ENCODE peak calls at places on chromosomes 3 and 15, in six cellular contexts. A is SK-N-SH, T is K562, R is Panc1, L is transverse colon, J is stomach. K is an unnamed sample.

GRCh38 chr3:138444104-138444503 is 9.7 kb downstream of the ESYT3 start:
- DNase-seq in J (no peak), L (no peak), R (no peak), A (no peak), T (no peak), K (no peak)

GRCh38 chr3:174215426-174215825 is 643.7 kb upstream of the NAALADL2 start:
- DNase-seq in R (no peak), A (no peak), T (no peak), J (no peak), L (no peak), K (no peak)

GRCh38 chr3:78858910-78859309 is 908.9 kb downstream of the ROBO1 start:
- DNase-seq in T (no peak), L (no peak), A (no peak), R (no peak), J (no peak), K (no peak)

GRCh38 chr3:175932586-175932985 is 1073.5 kb downstream of the NAALADL2 start:
- DNase-seq in L (no peak), A (no peak), T (no peak), J (no peak), R (no peak), K (no peak)

GRCh38 chr15:34055868-34056595 is 17.0 kb upstream of the AVEN start:
- DNase-seq in L (no peak), T (no peak), A (no peak), R (no peak), J (no peak), K (no peak)

GRCh38 chr3:187713504-187713903 is 11.1 kb upstream of the RTP2 start:
- DNase-seq in J (no peak), T (peak), L (no peak), A (no peak), R (no peak), K (no peak)

GRCh38 chr3:24640330-24640877 is 145.8 kb upstream of the THRB start:
- DNase-seq in R (no peak), L (no peak), J (no peak), A (peak), T (peak), K (no peak)

GRCh38 chr15:93968773-93969172 is 262.6 kb upstream of the MCTP2 start:
- DNase-seq in A (no peak), L (no peak), J (no peak), R (no peak), T (no peak), K (no peak)

DNA sequence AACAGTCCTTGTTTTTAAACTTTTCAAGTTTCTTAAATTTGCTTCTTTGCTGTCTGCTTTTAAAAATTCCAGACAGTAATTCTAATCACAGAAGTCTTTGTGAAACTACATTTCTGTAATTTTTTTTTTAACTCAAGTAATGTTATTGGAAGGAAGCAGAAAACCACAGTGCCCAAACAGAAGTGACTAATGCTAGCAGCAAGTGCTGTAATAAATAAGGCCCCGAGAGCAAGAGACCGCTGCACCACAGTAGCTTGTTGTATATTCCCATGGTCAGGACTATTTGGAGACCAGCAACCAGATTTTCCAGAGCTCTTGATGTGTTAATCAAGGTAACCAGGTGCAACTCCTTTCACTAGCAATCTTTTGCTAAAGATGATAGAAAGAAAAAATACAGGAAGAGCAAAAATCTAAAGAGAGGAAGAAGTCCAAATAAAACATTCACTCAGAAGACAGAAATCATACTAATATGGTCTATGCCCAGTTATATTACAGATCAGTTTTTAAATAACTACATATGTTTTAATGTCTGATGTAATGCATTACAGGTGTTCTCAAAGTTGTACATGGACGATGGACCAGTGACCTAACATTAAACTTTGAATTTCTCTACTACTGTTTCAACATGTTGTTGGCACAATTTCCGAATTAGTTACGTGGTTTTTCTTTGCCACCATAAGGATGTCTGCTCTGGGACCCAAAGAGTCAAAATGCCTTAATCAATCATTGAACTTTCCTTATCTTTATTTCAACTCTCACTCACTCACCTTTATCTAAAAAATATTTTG is 36.4 kb downstream of the WWTR1 start:
- DNase-seq in A (no peak), T (no peak), L (no peak), J (no peak), R (no peak), K (no peak)
- H3K4me3 ChIP-seq in A (no peak), T (no peak), L (no peak), J (no peak), R (no peak), K (no peak)

GRCh38 chr15:74424901-74425528 is 8.7 kb downstream of the SEMA7A start:
- DNase-seq in T (no peak), L (no peak), A (no peak), J (no peak), R (no peak), K (no peak)
- TF ChIP-seq POLR2AphosphoS5 in T (no peak), L (no peak), A (no peak), J (no peak), R (no peak), K (peak)

GRCh38 chr3:30638685-30639412 is 32.4 kb downstream of the TGFBR2 start:
- DNase-seq in J (no peak), A (peak), R (no peak), T (no peak), L (no peak), K (no peak)
- H3K4me3 ChIP-seq in J (no peak), A (no peak), R (no peak), T (no peak), L (no peak), K (no peak)

GRCh38 chr15:62075595-62076279 is 9.0 kb downstream of the C2CD4A start:
- DNase-seq in L (peak), A (no peak), J (peak), T (no peak), R (no peak), K (no peak)
- TF ChIP-seq POLR2AphosphoS5 in L (no peak), A (no peak), J (no peak), T (no peak), R (no peak), K (no peak)

GRCh38 chr3:47295322-47295721 is 12.6 kb downstream of the KLHL18 start:
- DNase-seq in T (no peak), J (no peak), A (no peak), L (no peak), R (no peak), K (no peak)
- H3K4me3 ChIP-seq in T (no peak), J (no peak), A (no peak), L (no peak), R (no peak), K (no peak)

GRCh38 chr15:41971089-41971892 is 1.1 kb downstream of the EHD4 start:
- DNase-seq in T (peak), A (peak), J (peak), L (peak), R (no peak), K (peak)
- TF ChIP-seq POLR2AphosphoS5 in T (no peak), A (no peak), J (peak), L (peak), R (no peak), K (peak)